ENCODE peak calls at places on chromosomes 16 and 17, in six cellular contexts. S, E, L, W, I and D are unnamed samples.

GRCh38 chr17:5870231-5870953 is 199.8 kb upstream of the WSCD1 start:
- DNase-seq in S (no peak), L (peak; percentile 22), W (no peak), I (peak; percentile 21), E (no peak), D (no peak)

GRCh38 chr17:17237026-17237799 is at the start of gene FLCN:
- DNase-seq in L (peak; percentile 83), W (peak; percentile 92), E (peak; percentile 83), I (peak; percentile 81), S (peak; percentile 65), D (peak; percentile 83)

GRCh38 chr17:77729587-77729986 is 228.9 kb upstream of the TNRC6C start:
- DNase-seq in W (no peak), L (peak; percentile 12), S (no peak), I (no peak), E (no peak), D (peak; percentile 44)

GRCh38 chr16:31382485-31383161 is 10.5 kb upstream of the ITGAD start:
- DNase-seq in L (peak; percentile 83), E (peak; percentile 82), W (peak; percentile 36), S (no peak), I (peak; percentile 31), D (peak; percentile 53)

GRCh38 chr16:84109598-84110325 is 7.0 kb downstream of the MBTPS1 start:
- DNase-seq in L (no peak), I (peak; percentile 28), E (no peak), W (no peak), S (no peak), D (peak; percentile 72)

GRCh38 chr16:67833035-67833417 is 9.1 kb upstream of the THAP11 start:
- DNase-seq in I (peak; percentile 68), L (no peak), W (peak; percentile 43), S (no peak), E (no peak), D (no peak)

GRCh38 chr17:4594406-4595349 is 10.3 kb downstream of the SMTNL2 start:
- DNase-seq in W (no peak), S (no peak), L (peak; percentile 90), I (no peak), E (peak; percentile 65), D (peak; percentile 50)

GRCh38 chr16:79950932-79951719 is 350.6 kb upstream of the MAF start:
- DNase-seq in L (no peak), W (no peak), S (no peak), I (no peak), E (no peak), D (no peak)

GRCh38 chr17:10614536-10615155 is 42.5 kb downstream of the MYH3 start:
- DNase-seq in L (peak; percentile 86), E (peak; percentile 41), W (peak; percentile 65), S (no peak), I (peak; percentile 18), D (peak; percentile 33)

GRCh38 chr17:30559656-30560055 is 82.4 kb downstream of the GOSR1 start:
- DNase-seq in L (no peak), I (no peak), E (no peak), W (no peak), S (no peak), D (no peak)

GRCh38 chr17:75853410-75853809 is 1.7 kb downstream of the WBP2 start:
- DNase-seq in L (no peak), S (no peak), I (peak; percentile 74), W (no peak), E (no peak), D (no peak)

GRCh38 chr17:6482105-6482455 is 37.8 kb downstream of the PIMREG start:
- DNase-seq in I (no peak), E (no peak), S (no peak), W (no peak), L (no peak), D (no peak)

GRCh38 chr16:68289621-68290329 is 21.0 kb downstream of the SLC7A6OS start:
- DNase-seq in W (no peak), S (peak; percentile 77), E (peak; percentile 88), L (no peak), I (no peak), D (no peak)

GRCh38 chr17:29595107-29595942 is 2.4 kb downstream of the ANKRD13B start:
- DNase-seq in L (no peak), S (no peak), E (no peak), I (no peak), W (peak; percentile 28), D (no peak)

GRCh38 chr16:9970796-9971195 is 211.4 kb downstream of the GRIN2A start:
- DNase-seq in W (no peak), I (no peak), L (no peak), S (no peak), E (no peak), D (no peak)

GRCh38 chr17:13160281-13160680 is 142.5 kb upstream of the ELAC2 start:
- DNase-seq in I (no peak), S (no peak), E (no peak), W (no peak), L (no peak), D (no peak)

GRCh38 chr17:19345486-19346350 is 16.8 kb downstream of the B9D1 start:
- DNase-seq in S (no peak), W (no peak), E (no peak), L (peak; percentile 27), I (no peak), D (no peak)

GRCh38 chr16:66850115-66850815 is 6.1 kb downstream of the CA7 start:
- DNase-seq in S (no peak), W (no peak), E (no peak), L (no peak), I (no peak), D (no peak)

GRCh38 chr17:72538921-72539352 is 418.1 kb downstream of the SOX9 start:
- DNase-seq in I (no peak), L (peak; percentile 74), E (no peak), S (no peak), W (no peak), D (no peak)

GRCh38 chr17:57714660-57715059 is 30.4 kb downstream of the CCDC182 start:
- DNase-seq in L (no peak), I (no peak), E (no peak), S (no peak), W (no peak), D (no peak)

GRCh38 chr17:29747660-29748059 is 124.9 kb upstream of the CORO6 start:
- DNase-seq in L (no peak), S (no peak), E (no peak), W (no peak), I (no peak), D (no peak)

GRCh38 chr17:33049781-33050414 is 58.3 kb downstream of the SPACA3 start:
- DNase-seq in L (peak; percentile 74), W (peak; percentile 57), I (no peak), E (peak; percentile 77), S (no peak), D (peak; percentile 27)

GRCh38 chr17:28357061-28357900 is at the start of gene POLDIP2:
- DNase-seq in W (peak; percentile 94), I (peak; percentile 94), E (peak; percentile 95), S (peak; percentile 55), L (peak; percentile 98), D (peak; percentile 97)

GRCh38 chr16:85462405-85463227 is 150.5 kb upstream of the GSE1 start:
- DNase-seq in S (no peak), I (no peak), L (no peak), E (peak; percentile 95), W (no peak), D (no peak)

GRCh38 chr17:34269969-34270368 is at the start of gene CCL7:
- DNase-seq in E (no peak), W (peak; percentile 10), S (no peak), L (no peak), I (no peak), D (no peak)

GRCh38 chr17:1047177-1047885 is 50.4 kb downstream of the TIMM22 start:
- DNase-seq in L (no peak), W (peak; percentile 52), S (no peak), I (no peak), E (no peak), D (no peak)

GRCh38 chr17:64385187-64386083 is 5.2 kb downstream of the PECAM1 start:
- DNase-seq in E (peak; percentile 78), S (peak; percentile 66), I (peak; percentile 85), L (no peak), W (peak; percentile 96), D (no peak)

DNA sequence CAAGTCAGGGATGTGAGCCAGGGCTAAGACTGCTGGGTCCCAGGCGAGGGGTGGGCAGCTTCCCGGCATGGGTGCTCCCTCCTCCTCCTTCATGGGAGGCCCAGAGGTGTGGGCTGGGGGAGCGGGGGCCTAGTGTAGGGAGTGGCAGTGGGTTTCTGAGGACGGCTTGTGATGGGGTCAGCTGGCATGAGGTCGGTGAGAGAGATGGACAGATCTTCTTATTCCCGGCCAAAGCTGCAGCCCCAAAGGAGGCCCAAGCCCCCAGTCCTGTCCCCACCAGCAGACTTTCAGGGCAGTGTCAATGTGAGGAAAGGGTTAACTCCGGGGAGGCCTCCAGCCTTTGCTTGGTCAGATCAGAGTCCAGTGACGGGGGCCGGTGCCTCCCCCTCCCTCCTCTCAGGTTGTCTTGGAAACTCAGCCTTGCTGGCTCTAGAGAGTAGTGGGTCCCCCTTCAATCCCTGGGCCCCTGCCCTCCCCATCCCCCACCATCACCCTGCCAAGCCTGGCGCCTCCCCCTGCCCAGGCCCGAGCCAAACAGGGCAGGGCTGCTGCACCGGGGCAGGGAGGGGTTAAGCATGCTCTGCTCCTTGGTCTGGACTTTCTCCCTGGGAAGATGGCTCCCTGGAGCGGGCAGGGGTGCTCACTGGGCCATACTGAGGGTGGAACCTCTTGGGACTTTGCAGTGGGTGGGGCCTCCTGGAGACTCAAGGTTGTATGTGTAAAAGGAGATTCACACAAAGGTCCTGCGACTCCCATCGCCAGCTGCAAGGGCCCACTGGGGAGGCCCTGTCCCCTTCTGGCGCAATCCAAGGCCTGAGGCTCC is 12.4 kb downstream of the NAT9 start:
- DNase-seq in I (no peak), W (no peak), L (no peak), S (no peak), E (no peak), D (no peak)
- H3K79me2 ChIP-seq in I (peaks cover 13% of the 10 kb centered on the region), W (no peaks in the 10 kb centered on the region), L (no peaks in the 10 kb centered on the region), S (peaks cover 5% of the 10 kb centered on the region), E (peaks cover 28% of the 10 kb centered on the region), D (peaks cover 100% of the 10 kb centered on the region)

GRCh38 chr16:28293589-28293935 is 1.2 kb downstream of the SBK1 start:
- DNase-seq in L (no peak), E (no peak), I (no peak), S (no peak), W (no peak), D (no peak)

GRCh38 chr16:28294201-28294600 is 1.9 kb downstream of the SBK1 start:
- DNase-seq in W (no peak), S (no peak), L (no peak), I (no peak), E (no peak), D (no peak)

GRCh38 chr16:28292731-28293588 is 635 bp downstream of the SBK1 start:
- DNase-seq in W (no peak), I (no peak), S (no peak), E (no peak), L (peak; percentile 93), D (no peak)

GRCh38 chr16:28289939-28290862 is 2.1 kb upstream of the SBK1 start:
- DNase-seq in I (no peak), W (no peak), E (no peak), S (no peak), L (no peak), D (no peak)

GRCh38 chr16:28291651-28292626 is at the start of gene SBK1:
- DNase-seq in I (peak; percentile 61), L (peak; percentile 80), S (peak; percentile 19), W (peak; percentile 46), E (peak; percentile 95), D (peak; percentile 86)
- H3K79me2 ChIP-seq in I (no peaks in the 10 kb centered on the region), L (peaks cover 21% of the 10 kb centered on the region), S (no peaks in the 10 kb centered on the region), W (no peaks in the 10 kb centered on the region), E (no peaks in the 10 kb centered on the region), D (no peaks in the 10 kb centered on the region)

GRCh38 chr16:88806491-88807111 is 3.0 kb downstream of the CDT1 start:
- DNase-seq in E (no peak), W (no peak), I (no peak), L (no peak), S (no peak), D (no peak)
- H3K79me2 ChIP-seq in E (peaks cover 90% of the 10 kb centered on the region), W (peaks cover 36% of the 10 kb centered on the region), I (peaks cover 59% of the 10 kb centered on the region), L (peaks cover 6% of the 10 kb centered on the region), S (peaks cover 53% of the 10 kb centered on the region), D (peaks cover 60% of the 10 kb centered on the region)

GRCh38 chr16:8818499-8819270 is 21.0 kb downstream of the PMM2 start:
- DNase-seq in E (no peak), W (peak; percentile 8), L (no peak), I (no peak), S (peak; percentile 57), D (no peak)
- H3K79me2 ChIP-seq in E (no peaks in the 10 kb centered on the region), W (peaks cover 2% of the 10 kb centered on the region), L (no peaks in the 10 kb centered on the region), I (peaks cover 32% of the 10 kb centered on the region), S (no peaks in the 10 kb centered on the region), D (peaks cover 40% of the 10 kb centered on the region)